ENCODE peak calls at places on chromosomes 1 and 21, in eight cellular contexts. M, V, Q, C, Y, U, J and T are unnamed samples.

GRCh38 chr1:12556957-12557935 is 60.8 kb downstream of the DHRS3 start:
- DNase-seq in M (no peak), V (no peak), Q (no peak), C (no peak), Y (no peak), U (no peak), J (no peak), T (no peak)

GRCh38 chr1:62906428-62906886 is 122.5 kb downstream of the ATG4C start:
- DNase-seq in M (no peak), V (no peak), Q (peak; percentile 2), C (peak; percentile 3), Y (no peak), U (no peak), J (no peak), T (peak; percentile 5)

GRCh38 chr1:176815621-176816020 is 348.9 kb downstream of the ASTN1 start:
- DNase-seq in M (no peak), V (no peak), Q (no peak), C (no peak), Y (no peak), U (no peak), J (no peak), T (no peak)

GRCh38 chr1:90995495-90995894 is 26.3 kb downstream of the ZNF644 start:
- DNase-seq in M (no peak), V (no peak), Q (no peak), C (no peak), Y (no peak), U (no peak), J (no peak), T (no peak)

GRCh38 chr1:36342426-36343185 is 19.2 kb upstream of the EVA1B start:
- DNase-seq in M (peak; percentile 40), V (no peak), Q (peak; percentile 57), C (peak; percentile 82), Y (no peak), U (peak; percentile 31), J (peak; percentile 63), T (peak; percentile 51)

GRCh38 chr1:7644906-7645750 is 126.0 kb upstream of the VAMP3 start:
- DNase-seq in M (no peak), V (no peak), Q (no peak), C (no peak), Y (no peak), U (peak; percentile 41), J (no peak), T (no peak)

GRCh38 chr1:115400891-115401290 is 62.8 kb upstream of the NGF start:
- DNase-seq in M (no peak), V (no peak), Q (no peak), C (peak; percentile 73), Y (no peak), U (no peak), J (no peak), T (peak; percentile 37)

GRCh38 chr1:202046227-202046626 is 35.8 kb downstream of the ELF3 start:
- DNase-seq in M (no peak), V (no peak), Q (no peak), C (peak; percentile 58), Y (no peak), U (peak; percentile 90), J (no peak), T (no peak)

GRCh38 chr1:9929431-9930385 is 13.5 kb downstream of the LZIC start:
- DNase-seq in M (no peak), V (no peak), Q (no peak), C (no peak), Y (no peak), U (no peak), J (no peak), T (no peak)

GRCh38 chr1:232837085-232837484 is 31.9 kb downstream of the MAP10 start:
- DNase-seq in M (no peak), V (no peak), Q (no peak), C (peak; percentile 48), Y (no peak), U (no peak), J (no peak), T (no peak)

GRCh38 chr1:202112864-202113689 is 9.6 kb upstream of the GPR37L1 start:
- DNase-seq in M (no peak), V (no peak), Q (no peak), C (no peak), Y (no peak), U (peak; percentile 53), J (no peak), T (no peak)

GRCh38 chr1:202037706-202038296 is 27.4 kb downstream of the ELF3 start:
- DNase-seq in M (no peak), V (no peak), Q (no peak), C (peak; percentile 76), Y (no peak), U (no peak), J (no peak), T (no peak)

GRCh38 chr21:31543191-31543590 is 116.3 kb upstream of the SOD1 start:
- DNase-seq in M (no peak), V (no peak), Q (no peak), C (no peak), Y (no peak), U (peak; percentile 31), J (no peak), T (no peak)

GRCh38 chr1:246724725-246725095 is 501 bp downstream of the SCCPDH start:
- DNase-seq in M (no peak), V (no peak), Q (peak; percentile 36), C (peak; percentile 18), Y (no peak), U (no peak), J (no peak), T (peak; percentile 70)

GRCh38 chr1:173015629-173016028 is 35.1 kb downstream of the TNFSF18 start:
- DNase-seq in M (no peak), V (no peak), Q (peak; percentile 42), C (no peak), Y (no peak), U (no peak), J (no peak), T (no peak)

GRCh38 chr1:160400646-160401486 is 502 bp downstream of the VANGL2 start:
- DNase-seq in M (no peak), V (no peak), Q (no peak), C (no peak), Y (no peak), U (no peak), J (no peak), T (no peak)

GRCh38 chr1:226602186-226603029 is 53.8 kb downstream of the STUM start:
- DNase-seq in M (no peak), V (no peak), Q (no peak), C (peak; percentile 21), Y (no peak), U (no peak), J (no peak), T (no peak)

GRCh38 chr1:230858918-230859819 is 9.2 kb downstream of the C1orf198 start:
- DNase-seq in M (no peak), V (no peak), Q (no peak), C (no peak), Y (no peak), U (no peak), J (no peak), T (no peak)

GRCh38 chr1:95974586-95974985 is 740.6 kb downstream of the RWDD3 start:
- DNase-seq in M (no peak), V (no peak), Q (no peak), C (no peak), Y (no peak), U (no peak), J (no peak), T (no peak)